ENCODE peak calls at places on chromosome 1, in nine cellular contexts. Y, K, B, A, S, G, M, P and U are unnamed samples.
A peak's percentile ranks its signal among the peaks of the same experiment; 100 is the strongest.

GRCh38 chr1:101183388-101183699 is 53.5 kb upstream of the S1PR1 start:
- DNase-seq in Y (no peak), K (no peak), B (peak; percentile 9), A (no peak), S (no peak), G (no peak), M (no peak), P (no peak), U (no peak)

GRCh38 chr1:208273386-208274021 is 29.3 kb upstream of the PLXNA2 start:
- DNase-seq in Y (no peak), K (no peak), B (no peak), A (no peak), S (no peak), G (no peak), M (no peak), P (no peak), U (no peak)

GRCh38 chr1:95863086-95863485 is 629.1 kb downstream of the RWDD3 start:
- DNase-seq in Y (no peak), K (no peak), B (no peak), A (no peak), S (no peak), G (no peak), M (no peak), P (no peak), U (no peak)

GRCh38 chr1:38209986-38210385 is 163.4 kb upstream of the POU3F1 start:
- DNase-seq in Y (no peak), K (no peak), B (no peak), A (no peak), S (no peak), G (no peak), M (no peak), P (no peak), U (no peak)

GRCh38 chr1:30795026-30795425 is 37.5 kb upstream of the LAPTM5 start:
- DNase-seq in Y (no peak), K (no peak), B (no peak), A (no peak), S (no peak), G (no peak), M (no peak), P (no peak), U (no peak)

GRCh38 chr1:212188599-212189351 is 96.4 kb upstream of the PPP2R5A start:
- DNase-seq in Y (no peak), K (no peak), B (no peak), A (no peak), S (no peak), G (no peak), M (no peak), P (no peak), U (no peak)

GRCh38 chr1:86741947-86742572 is 37.7 kb downstream of the SH3GLB1 start:
- DNase-seq in Y (no peak), K (peak; percentile 41), B (peak; percentile 31), A (no peak), S (no peak), G (peak; percentile 20), M (peak; percentile 46), P (no peak), U (peak; percentile 1)

GRCh38 chr1:211621471-211622198 is 42.7 kb upstream of the SLC30A1 start:
- DNase-seq in Y (no peak), K (no peak), B (no peak), A (no peak), S (no peak), G (no peak), M (no peak), P (no peak), U (no peak)

GRCh38 chr1:12666141-12666735 is 22.4 kb downstream of the AADACL4 start:
- DNase-seq in Y (no peak), K (no peak), B (no peak), A (no peak), S (no peak), G (no peak), M (no peak), P (no peak), U (no peak)

GRCh38 chr1:7663451-7664146 is 107.5 kb upstream of the VAMP3 start:
- DNase-seq in Y (no peak), K (no peak), B (no peak), A (no peak), S (no peak), G (no peak), M (no peak), P (no peak), U (no peak)

GRCh38 chr1:171346866-171347265 is 32.9 kb downstream of the FMO4 start:
- DNase-seq in Y (no peak), K (no peak), B (no peak), A (no peak), S (no peak), G (no peak), M (no peak), P (no peak), U (no peak)

GRCh38 chr1:21292991-21293536 is 2.8 kb upstream of the ECE1 start:
- DNase-seq in Y (no peak), K (no peak), B (no peak), A (no peak), S (no peak), G (peak; percentile 79), M (peak; percentile 33), P (no peak), U (no peak)

GRCh38 chr1:213905315-213905714 is 82.5 kb upstream of the PROX1 start:
- DNase-seq in Y (no peak), K (no peak), B (no peak), A (no peak), S (no peak), G (no peak), M (no peak), P (no peak), U (no peak)

GRCh38 chr1:218459878-218460277 is 114.7 kb downstream of the TGFB2 start:
- DNase-seq in Y (peak; percentile 64), K (no peak), B (peak; percentile 96), A (no peak), S (peak; percentile 28), G (no peak), M (no peak), P (peak; percentile 89), U (no peak)